ENCODE peak calls at places on chromosomes 4 and X, in six cellular contexts. S, V, X, C, U and Z are unnamed samples.

GRCh38 chr4:147101678-147102077 is 156.0 kb upstream of the TTC29 start:
- DNase-seq in S (no peak), V (no peak), X (no peak), C (no peak), U (no peak), Z (no peak)

GRCh38 chrX:19647731-19648588 is 132.7 kb upstream of the MAP3K15 start:
- DNase-seq in S (no peak), V (no peak), X (no peak), C (no peak), U (no peak), Z (no peak)

GRCh38 chrX:154131955-154132354 is 12.1 kb upstream of the OPN1LW start:
- DNase-seq in S (no peak), V (no peak), X (no peak), C (no peak), U (no peak), Z (no peak)

GRCh38 chr4:25377572-25377882 is 464 bp downstream of the ANAPC4 start:
- DNase-seq in S (no peak), V (no peak), X (no peak), C (no peak), U (no peak), Z (no peak)

GRCh38 chrX:87525771-87526229 is 8.2 kb downstream of the KLHL4 start:
- DNase-seq in S (no peak), V (peak; percentile 84), X (peak; percentile 36), C (no peak), U (no peak), Z (no peak)

GRCh38 chr4:88681209-88681608 is 16.4 kb downstream of the NAP1L5 start:
- DNase-seq in S (no peak), V (no peak), X (no peak), C (no peak), U (no peak), Z (no peak)

GRCh38 chrX:97858592-97858991 is 974.9 kb downstream of the RPA4 start:
- DNase-seq in S (no peak), V (peak; percentile 1), X (no peak), C (peak; percentile 21), U (no peak), Z (no peak)

GRCh38 chr4:21795091-21795490 is 153.5 kb downstream of the KCNIP4 start:
- DNase-seq in S (no peak), V (peak; percentile 86), X (peak; percentile 55), C (no peak), U (no peak), Z (no peak)

GRCh38 chrX:11461181-11462001 is 168.2 kb downstream of the AMELX start:
- DNase-seq in S (no peak), V (peak; percentile 79), X (peak; percentile 62), C (no peak), U (no peak), Z (no peak)

GRCh38 chr4:14566518-14566917 is 435.8 kb upstream of the CPEB2 start:
- DNase-seq in S (no peak), V (peak; percentile 81), X (peak; percentile 90), C (no peak), U (no peak), Z (peak; percentile 6)

GRCh38 chr4:7392438-7393374 is 42.0 kb downstream of the PSAPL1 start:
- DNase-seq in S (no peak), V (peak; percentile 49), X (peak; percentile 41), C (no peak), U (peak; percentile 8), Z (no peak)

GRCh38 chr4:189974056-189974455 is 33.4 kb downstream of the FRG1 start:
- DNase-seq in S (no peak), V (peak; percentile 13), X (peak; percentile 2), C (no peak), U (peak; percentile 50), Z (no peak)
- TF ChIP-seq CTCF in S (peak; percentile 10), V (peak; percentile 36), X (peak; percentile 29), C (peak; percentile 43), U (peak; percentile 61), Z (peak; percentile 47)

GRCh38 chrX:40140706-40141499 is 43.1 kb upstream of the BCOR start:
- DNase-seq in S (no peak), V (no peak), X (no peak), C (peak; percentile 38), U (no peak), Z (no peak)
- TF ChIP-seq CTCF in S (no peak), V (no peak), X (no peak), C (no peak), U (no peak), Z (no peak)

DNA sequence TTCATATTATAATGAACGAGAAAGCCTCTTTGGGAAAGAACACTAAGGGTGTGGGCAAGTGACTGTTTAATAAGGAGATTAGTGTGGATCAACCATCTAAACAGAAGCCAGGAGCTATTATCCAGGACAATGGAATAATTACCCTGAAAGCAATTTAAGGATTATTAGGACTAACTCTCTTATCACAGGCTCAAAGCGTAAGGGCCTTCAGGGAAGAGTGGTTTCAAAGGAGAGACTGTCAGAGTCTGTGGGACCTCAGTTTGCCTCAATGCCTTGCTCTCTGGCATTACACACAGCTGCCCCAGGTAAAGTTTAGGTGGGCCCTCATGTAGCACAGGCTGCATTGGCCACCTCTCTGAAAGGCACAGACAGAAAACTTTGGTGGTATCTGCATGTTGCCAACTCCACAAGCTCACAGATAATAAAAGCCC is 717.2 kb upstream of the ADGRL3 start:
- DNase-seq in S (no peak), V (no peak), X (no peak), C (no peak), U (no peak), Z (no peak)
- TF ChIP-seq CTCF in S (no peak), V (no peak), X (no peak), C (no peak), U (no peak), Z (no peak)

DNA sequence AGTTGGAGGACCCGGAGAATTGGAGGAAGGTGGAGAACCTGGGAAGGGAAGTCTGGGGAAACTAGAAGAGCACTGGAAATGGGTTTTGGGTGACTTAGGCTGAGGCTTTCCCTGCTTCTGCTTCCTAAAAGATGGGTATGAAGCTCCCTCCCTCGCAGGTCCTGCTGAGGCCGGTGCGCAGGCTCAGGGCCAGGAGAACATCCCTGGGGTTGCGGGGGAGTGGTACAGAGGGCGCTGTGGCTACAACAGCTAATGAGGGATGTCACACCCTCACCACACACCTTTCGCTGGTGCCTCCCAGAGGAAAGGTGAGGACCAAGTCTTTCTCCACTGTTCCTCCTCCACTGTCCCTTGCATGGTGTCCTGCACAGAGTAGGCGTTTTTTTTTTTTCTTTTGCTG is 15.8 kb downstream of the APLN start:
- DNase-seq in S (no peak), V (no peak), X (no peak), C (no peak), U (no peak), Z (no peak)
- TF ChIP-seq CTCF in S (no peak), V (no peak), X (no peak), C (no peak), U (no peak), Z (peak; percentile 20)

GRCh38 chr4:139453371-139454110 is 380 bp upstream of the RAB33B start:
- DNase-seq in S (peak; percentile 90), V (peak; percentile 99), X (peak; percentile 97), C (peak; percentile 87), U (peak; percentile 95), Z (peak; percentile 94)
- TF ChIP-seq CTCF in S (peak; percentile 42), V (peak; percentile 14), X (no peak), C (no peak), U (peak; percentile 36), Z (no peak)

GRCh38 chr4:106806158-106806797 is 229.8 kb downstream of the DKK2 start:
- DNase-seq in S (no peak), V (no peak), X (no peak), C (no peak), U (no peak), Z (no peak)

GRCh38 chr4:106803107-106803506 is 233.0 kb downstream of the DKK2 start:
- DNase-seq in S (no peak), V (peak; percentile 13), X (no peak), C (no peak), U (no peak), Z (no peak)

GRCh38 chr4:106810122-106810521 is 226.0 kb downstream of the DKK2 start:
- DNase-seq in S (no peak), V (no peak), X (no peak), C (no peak), U (no peak), Z (no peak)

GRCh38 chr4:106809083-106809482 is 227.0 kb downstream of the DKK2 start:
- DNase-seq in S (no peak), V (peak; percentile 84), X (peak; percentile 66), C (no peak), U (peak; percentile 4), Z (peak; percentile 10)
- TF ChIP-seq CTCF in S (no peak), V (peak; percentile 71), X (peak; percentile 58), C (peak; percentile 31), U (peak; percentile 54), Z (peak; percentile 57)

GRCh38 chr4:93897559-93897958 is 69.0 kb downstream of the ATOH1 start:
- DNase-seq in S (no peak), V (peak; percentile 11), X (no peak), C (no peak), U (peak; percentile 35), Z (no peak)
- TF ChIP-seq CTCF in S (no peak), V (no peak), X (no peak), C (peak; percentile 13), U (peak; percentile 57), Z (peak; percentile 61)

GRCh38 chrX:23552289-23552688 is 115.0 kb upstream of the PRDX4 start:
- DNase-seq in S (no peak), V (no peak), X (no peak), C (no peak), U (peak; percentile 13), Z (no peak)
- TF ChIP-seq CTCF in S (no peak), V (no peak), X (no peak), C (no peak), U (no peak), Z (no peak)

DNA sequence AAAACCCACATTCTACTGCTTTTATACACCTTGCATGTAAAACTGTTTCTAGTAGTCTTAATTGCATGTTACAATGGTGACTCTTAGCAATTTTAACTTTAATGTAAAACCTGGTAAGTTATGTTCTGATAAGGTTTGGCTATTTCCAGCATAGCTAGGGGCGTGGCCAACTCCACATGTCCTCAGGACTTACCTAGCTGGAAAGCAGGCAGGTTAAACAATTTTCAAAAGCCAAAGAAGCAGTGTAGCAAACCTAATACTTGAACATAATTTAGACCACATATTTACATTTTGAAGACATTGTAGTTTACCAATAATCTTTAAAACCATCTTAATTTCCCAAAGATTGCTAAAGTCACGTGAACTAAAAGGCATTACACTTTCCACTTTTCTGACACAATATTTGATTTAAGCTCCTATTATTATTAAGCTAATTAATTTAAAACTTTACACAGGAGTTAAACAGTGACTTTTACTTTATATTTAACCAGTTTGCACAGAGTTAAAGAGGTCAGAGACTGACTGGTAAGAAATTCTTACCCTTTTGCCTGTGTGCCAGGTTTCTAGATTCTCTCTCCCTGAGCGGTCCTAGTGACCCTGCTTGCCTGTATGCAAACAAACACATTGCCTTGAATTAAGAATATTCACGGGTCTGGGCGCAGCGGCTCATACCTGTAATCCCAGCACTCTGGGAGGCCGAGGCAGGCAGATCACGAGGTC is 88.2 kb downstream of the GLUD2 start:
- DNase-seq in S (no peak), V (no peak), X (no peak), C (no peak), U (no peak), Z (no peak)
- TF ChIP-seq CTCF in S (no peak), V (no peak), X (no peak), C (no peak), U (no peak), Z (no peak)

DNA sequence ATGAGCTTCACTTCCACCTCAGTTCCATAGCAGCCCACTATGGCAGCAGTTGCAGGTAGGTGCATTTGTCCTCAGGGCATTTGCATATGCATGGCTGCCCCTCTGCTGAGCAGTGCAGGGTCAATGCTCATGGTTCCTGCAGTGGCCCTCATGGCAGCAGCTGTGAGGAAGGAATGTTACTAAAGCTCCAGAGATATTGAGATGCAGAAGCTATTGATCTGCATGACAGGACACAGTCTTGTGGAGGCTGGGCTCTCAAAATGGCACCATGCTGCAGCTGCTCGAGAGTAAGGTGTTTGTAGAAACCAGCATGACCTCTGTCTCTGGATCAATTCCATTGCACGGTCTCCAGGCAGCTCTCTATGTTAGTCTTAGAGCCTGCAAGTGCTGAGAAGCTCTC is 179.2 kb upstream of the PCDH18 start:
- DNase-seq in S (no peak), V (no peak), X (no peak), C (no peak), U (no peak), Z (no peak)
- TF ChIP-seq CTCF in S (no peak), V (no peak), X (no peak), C (no peak), U (no peak), Z (no peak)